ENCODE peak calls at places on chromosomes 1 and 21, in five cellular contexts. B is cardiac muscle cell; E is Peyer's patch; W is fibroblast of mammary gland; G is CD4-positive, CD25-positive, alpha-beta regulatory T cell. O is an unnamed sample.

GRCh38 chr1:75725256-75725655 is 747 bp downstream of the ACADM start:
- DNase-seq in W (peak; percentile 16), G (peak; percentile 4), E (no peak), B (no peak), O (no peak)

GRCh38 chr21:38341546-38342012 is 84.8 kb downstream of the KCNJ15 start:
- DNase-seq in B (no peak), G (no peak), E (no peak), W (peak; percentile 45), O (no peak)

GRCh38 chr1:156050376-156050775 is 3.2 kb downstream of the UBQLN4 start:
- DNase-seq in B (no peak), E (no peak), W (no peak), G (no peak), O (peak; percentile 37)

GRCh38 chr21:34881421-34881820 is 167.7 kb downstream of the RUNX1 start:
- DNase-seq in W (peak; percentile 45), B (no peak), E (no peak), G (no peak), O (peak; percentile 68)

GRCh38 chr1:14083277-14083676 is 383.3 kb downstream of the PRDM2 start:
- DNase-seq in W (peak; percentile 7), B (no peak), E (no peak), G (no peak), O (no peak)

GRCh38 chr1:87213126-87213496 is 115.6 kb upstream of the LMO4 start:
- DNase-seq in G (no peak), B (no peak), W (peak; percentile 6), E (no peak), O (peak; percentile 13)

GRCh38 chr1:109838838-109839240 is 71.8 kb upstream of the CSF1 start:
- DNase-seq in E (no peak), W (peak; percentile 75), G (no peak), B (no peak), O (peak; percentile 72)

GRCh38 chr1:202023033-202023433 is 12.6 kb downstream of the ELF3 start:
- DNase-seq in W (no peak), G (no peak), E (peak; percentile 92), B (no peak), O (no peak)

GRCh38 chr1:209176866-209177430 is 406.6 kb upstream of the CAMK1G start:
- DNase-seq in E (no peak), W (no peak), B (no peak), G (no peak), O (no peak)

GRCh38 chr1:27007909-27008582 is 4.6 kb downstream of the TENT5B start:
- DNase-seq in B (no peak), E (no peak), W (no peak), G (no peak), O (peak; percentile 33)

GRCh38 chr21:45403825-45404725 is 890 bp upstream of the COL18A1 start:
- DNase-seq in G (no peak), E (peak; percentile 62), B (peak; percentile 48), W (peak; percentile 58), O (no peak)

GRCh38 chr1:208291923-208292711 is 47.9 kb upstream of the PLXNA2 start:
- DNase-seq in B (no peak), G (no peak), E (no peak), W (peak; percentile 6), O (no peak)

GRCh38 chr1:24899581-24900485 is 30.2 kb downstream of the RUNX3 start:
- DNase-seq in G (no peak), E (peak; percentile 38), W (no peak), B (no peak), O (no peak)

GRCh38 chr1:10694274-10694632 is 102.2 kb downstream of the CASZ1 start:
- DNase-seq in G (peak; percentile 75), W (peak; percentile 5), B (no peak), E (no peak), O (peak; percentile 38)

GRCh38 chr1:26126321-26127084 is 14.9 kb downstream of the PDIK1L start:
- DNase-seq in G (peak; percentile 96), E (peak; percentile 74), B (no peak), W (peak; percentile 38), O (peak; percentile 30)

GRCh38 chr1:74570797-74571492 is 58.5 kb upstream of the LRRC53 start:
- DNase-seq in B (no peak), W (no peak), E (no peak), G (no peak), O (no peak)

GRCh38 chr1:53127546-53127945 is 14.9 kb downstream of the SLC1A7 start:
- DNase-seq in W (peak; percentile 27), E (peak; percentile 33), B (no peak), G (peak; percentile 6), O (no peak)

GRCh38 chr21:35026617-35027557 is 22.2 kb downstream of the RUNX1 start:
- DNase-seq in W (no peak), E (peak; percentile 94), G (peak; percentile 97), B (peak; percentile 34), O (no peak)

GRCh38 chr21:42739061-42739931 is 85.9 kb downstream of the PDE9A start:
- DNase-seq in W (peak; percentile 71), G (no peak), E (peak; percentile 43), B (no peak), O (peak; percentile 42)

GRCh38 chr1:222975472-222976122 is 160.8 kb downstream of the DISP1 start:
- DNase-seq in E (no peak), B (peak; percentile 2), G (no peak), W (peak; percentile 85), O (peak; percentile 28)

GRCh38 chr1:55155522-55155921 is 59.6 kb downstream of the USP24 start:
- DNase-seq in E (no peak), G (peak; percentile 9), B (peak; percentile 13), W (peak; percentile 34), O (no peak)

GRCh38 chr1:2103901-2104590 is 53.8 kb downstream of the PRKCZ start:
- DNase-seq in G (no peak), E (no peak), B (no peak), W (no peak), O (no peak)

GRCh38 chr1:9717193-9718005 is 65.9 kb downstream of the PIK3CD start:
- DNase-seq in E (peak; percentile 97), B (peak; percentile 13), W (no peak), G (peak; percentile 99), O (no peak)

GRCh38 chr1:183281039-183281438 is 95.0 kb downstream of the LAMC2 start:
- DNase-seq in E (peak; percentile 64), W (peak; percentile 86), G (no peak), B (no peak), O (peak; percentile 80)

GRCh38 chr1:70685300-70686286 is 274.5 kb downstream of the CTH start:
- DNase-seq in E (peak; percentile 75), W (peak; percentile 81), B (peak; percentile 73), G (peak; percentile 55), O (peak; percentile 9)

GRCh38 chr21:24738063-24738462 is 869.2 kb downstream of the MRPL39 start:
- DNase-seq in B (no peak), G (no peak), W (no peak), E (no peak), O (no peak)

GRCh38 chr1:54249798-54250497 is 50.0 kb downstream of the MRPL37 start:
- DNase-seq in G (no peak), W (peak; percentile 72), B (no peak), E (no peak), O (peak; percentile 85)

GRCh38 chr1:208103821-208104513 is 140.2 kb downstream of the PLXNA2 start:
- DNase-seq in W (no peak), B (no peak), G (no peak), E (no peak), O (no peak)

GRCh38 chr1:234956821-234957329 is 171.8 kb downstream of the TOMM20 start:
- DNase-seq in W (no peak), B (no peak), G (no peak), E (peak; percentile 41), O (no peak)

GRCh38 chr1:18110968-18111367 is 3.4 kb downstream of the IGSF21 start:
- DNase-seq in G (no peak), B (no peak), E (no peak), W (no peak), O (peak; percentile 7)

GRCh38 chr1:2493691-2494322 is 17.7 kb downstream of the PLCH2 start:
- DNase-seq in G (peak; percentile 55), W (no peak), E (no peak), B (no peak), O (no peak)

GRCh38 chr1:109723351-109723750 is 11.3 kb downstream of the GSTM5 start:
- DNase-seq in W (no peak), B (no peak), E (no peak), G (no peak), O (no peak)

GRCh38 chr1:226112626-226113025 is 50.1 kb downstream of the H3-3A start:
- DNase-seq in B (no peak), W (no peak), E (no peak), G (no peak), O (no peak)

GRCh38 chr1:204564835-204565234 is 48.6 kb downstream of the MDM4 start:
- DNase-seq in B (no peak), W (no peak), G (peak; percentile 70), E (peak; percentile 80), O (no peak)

DNA sequence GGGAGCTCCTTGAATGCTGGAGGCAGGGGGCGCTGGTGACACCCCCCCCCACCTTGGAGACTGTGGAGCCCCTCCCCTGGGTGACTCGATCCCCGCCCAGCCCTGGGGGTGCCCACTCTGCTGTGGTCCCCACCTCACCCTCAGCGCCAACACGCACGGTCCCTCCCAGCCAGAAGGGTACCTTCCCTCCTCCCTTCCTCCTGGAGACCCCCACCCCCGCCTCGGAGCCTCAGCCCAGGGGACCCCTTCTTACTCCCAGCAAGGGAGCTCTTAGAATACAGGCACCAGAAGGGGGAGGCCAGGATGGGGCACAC is 5.6 kb downstream of the PLEKHG5 start:
- DNase-seq in B (no peak), W (no peak), G (no peak), E (no peak), O (no peak)
- H3K4me3 ChIP-seq in B (peak overlapping the region; percentile 32), W (no peak overlapping the region), G (no peak overlapping the region), E (peak overlapping the region; percentile 26), O (peak overlapping the region; percentile 35)

GRCh38 chr1:248630551-248630950 is 4.3 kb downstream of the OR2T11 start:
- DNase-seq in E (no peak), W (no peak), B (no peak), G (no peak), O (no peak)
- H3K4me3 ChIP-seq in E (no peak overlapping the region), W (no peak overlapping the region), B (no peak overlapping the region), G (no peak overlapping the region), O (no peak overlapping the region)

DNA sequence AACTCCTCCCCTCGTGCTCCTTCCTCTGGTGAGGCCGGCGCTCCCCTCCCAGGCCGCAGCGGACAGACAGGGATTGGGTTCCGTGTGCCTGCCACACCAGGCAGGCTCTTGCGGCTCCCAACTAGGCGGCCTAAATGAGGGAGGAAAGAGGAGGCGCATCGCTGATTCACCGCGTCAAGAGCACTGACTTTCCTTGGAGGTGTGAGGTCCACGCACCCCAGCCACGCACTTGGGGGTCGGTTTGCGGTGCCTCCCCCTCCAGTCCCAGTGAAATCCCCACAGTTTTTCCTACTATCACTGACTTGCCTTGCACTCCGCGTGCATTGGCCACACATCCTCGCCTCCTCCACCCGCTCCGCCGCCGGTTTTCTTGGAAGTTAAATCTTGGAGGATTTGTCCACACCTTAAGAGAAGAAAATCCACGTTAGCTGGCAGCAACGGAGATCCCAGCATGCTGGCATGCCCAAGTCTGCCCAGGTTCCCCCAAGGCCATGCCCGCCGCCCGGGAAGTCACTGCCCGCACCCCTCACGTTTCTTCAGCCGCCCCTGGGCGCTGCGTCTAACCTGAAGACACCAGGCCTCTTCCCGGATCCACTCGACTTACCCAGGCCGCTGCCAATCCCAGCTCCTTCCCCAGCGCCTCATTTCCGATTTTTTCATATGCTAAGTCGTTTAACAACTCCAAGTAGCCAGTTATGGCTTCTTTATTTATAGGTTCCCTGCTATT is 1.1 kb upstream of the FOXD3 start:
- DNase-seq in B (no peak), E (no peak), G (peak; percentile 14), W (no peak), O (peak; percentile 19)
- H3K4me3 ChIP-seq in B (no peak overlapping the region), E (no peak overlapping the region), G (no peak overlapping the region), W (no peak overlapping the region), O (no peak overlapping the region)

GRCh38 chr1:203325418-203326091 is 20.2 kb downstream of the BTG2 start:
- DNase-seq in B (no peak), W (no peak), E (peak; percentile 83), G (no peak), O (no peak)
- H3K4me3 ChIP-seq in B (no peak overlapping the region), W (no peak overlapping the region), E (peak overlapping the region; percentile 30), G (peak overlapping the region; percentile 69), O (no peak overlapping the region)

GRCh38 chr1:61101461-61102440 is 19.4 kb downstream of the NFIA start:
- DNase-seq in E (no peak), B (no peak), G (no peak), W (peak; percentile 54), O (no peak)
- H3K4me3 ChIP-seq in E (no peak overlapping the region), B (no peak overlapping the region), G (no peak overlapping the region), W (peak overlapping the region; percentile 5), O (peak overlapping the region; percentile 1)